ENCODE peak calls at places on chromosomes 6 and 20, in five cellular contexts. One of them, this sample, is unnamed. For H3K36me3, the result is how much of the 10 kb centered on the place peaks cover.

GRCh38 chr6:34982424-34982852 is 93.4 kb downstream of the ANKS1A start:
- DNase-seq in keratinocyte: no peak
- DNase-seq in IMR-90: peak
- DNase-seq in fibroblast of lung: peak
- DNase-seq in PC-3: peak
- DNase-seq in this sample: peak

GRCh38 chr20:13288357-13288756 is 67.3 kb downstream of the ISM1 start:
- DNase-seq in keratinocyte: no peak
- DNase-seq in IMR-90: no peak
- DNase-seq in PC-3: no peak
- DNase-seq in fibroblast of lung: no peak
- DNase-seq in this sample: no peak

GRCh38 chr20:401682-402495 is 6.2 kb upstream of the RBCK1 start:
- DNase-seq in keratinocyte: peak
- DNase-seq in PC-3: peak
- DNase-seq in IMR-90: peak
- DNase-seq in fibroblast of lung: peak
- DNase-seq in this sample: peak

GRCh38 chr6:91198588-91199255 is 611.9 kb upstream of the MAP3K7 start:
- DNase-seq in fibroblast of lung: no peak
- DNase-seq in PC-3: no peak
- DNase-seq in keratinocyte: no peak
- DNase-seq in IMR-90: no peak
- DNase-seq in this sample: no peak

GRCh38 chr6:115969930-115970273 is 90.8 kb downstream of the FRK start:
- DNase-seq in PC-3: no peak
- DNase-seq in fibroblast of lung: no peak
- DNase-seq in keratinocyte: no peak
- DNase-seq in IMR-90: peak
- DNase-seq in this sample: no peak

GRCh38 chr20:18676366-18676765 is 88.5 kb downstream of the DTD1 start:
- DNase-seq in fibroblast of lung: no peak
- DNase-seq in PC-3: no peak
- DNase-seq in IMR-90: no peak
- DNase-seq in keratinocyte: no peak
- DNase-seq in this sample: no peak

GRCh38 chr6:48150701-48151100 is 39.7 kb upstream of the PTCHD4 start:
- DNase-seq in fibroblast of lung: no peak
- DNase-seq in IMR-90: no peak
- DNase-seq in keratinocyte: no peak
- DNase-seq in PC-3: no peak
- DNase-seq in this sample: no peak

GRCh38 chr20:4613718-4614620 is 107.7 kb upstream of the PRND start:
- DNase-seq in keratinocyte: peak
- DNase-seq in IMR-90: no peak
- DNase-seq in PC-3: peak
- DNase-seq in fibroblast of lung: peak
- DNase-seq in this sample: no peak

GRCh38 chr6:134523903-134524302 is 206.0 kb upstream of the SGK1 start:
- DNase-seq in keratinocyte: no peak
- DNase-seq in fibroblast of lung: no peak
- DNase-seq in IMR-90: no peak
- DNase-seq in PC-3: no peak
- DNase-seq in this sample: no peak

GRCh38 chr20:50815162-50815989 is 20.5 kb downstream of the BCAS4 start:
- DNase-seq in PC-3: peak
- DNase-seq in IMR-90: peak
- DNase-seq in fibroblast of lung: peak
- DNase-seq in keratinocyte: no peak
- DNase-seq in this sample: no peak

GRCh38 chr6:139732451-139732850 is 358.0 kb upstream of the CITED2 start:
- DNase-seq in PC-3: peak
- DNase-seq in keratinocyte: no peak
- DNase-seq in IMR-90: peak
- DNase-seq in fibroblast of lung: peak
- DNase-seq in this sample: peak

GRCh38 chr6:72784071-72784470 is 162.2 kb downstream of the KCNQ5 start:
- DNase-seq in fibroblast of lung: no peak
- DNase-seq in PC-3: no peak
- DNase-seq in IMR-90: peak
- DNase-seq in keratinocyte: no peak
- DNase-seq in this sample: no peak

GRCh38 chr6:29665942-29666825 is 9.3 kb downstream of the MOG start:
- DNase-seq in PC-3: no peak
- DNase-seq in keratinocyte: no peak
- DNase-seq in fibroblast of lung: no peak
- DNase-seq in IMR-90: no peak
- DNase-seq in this sample: no peak

GRCh38 chr6:137043710-137044365 is 927 bp downstream of the IL20RA start:
- DNase-seq in IMR-90: peak
- DNase-seq in PC-3: peak
- DNase-seq in keratinocyte: no peak
- DNase-seq in fibroblast of lung: peak
- DNase-seq in this sample: peak

GRCh38 chr20:33811763-33812672 is 870 bp downstream of the CHMP4B start:
- DNase-seq in fibroblast of lung: peak
- DNase-seq in keratinocyte: peak
- DNase-seq in PC-3: peak
- DNase-seq in IMR-90: peak
- DNase-seq in this sample: peak

GRCh38 chr20:60638430-60639098 is 613.5 kb upstream of the CDH4 start:
- DNase-seq in PC-3: no peak
- DNase-seq in keratinocyte: no peak
- DNase-seq in fibroblast of lung: no peak
- DNase-seq in IMR-90: no peak
- DNase-seq in this sample: no peak

GRCh38 chr6:7107578-7108195 is at the start of gene RREB1:
- DNase-seq in IMR-90: peak
- DNase-seq in PC-3: peak
- DNase-seq in keratinocyte: no peak
- DNase-seq in fibroblast of lung: peak
- DNase-seq in this sample: peak

GRCh38 chr6:113363866-113364265 is 493.3 kb upstream of the MARCKS start:
- DNase-seq in fibroblast of lung: no peak
- DNase-seq in IMR-90: peak
- DNase-seq in PC-3: no peak
- DNase-seq in keratinocyte: no peak
- DNase-seq in this sample: no peak

GRCh38 chr6:33663028-33663427 is 41.9 kb downstream of the ITPR3 start:
- DNase-seq in PC-3: no peak
- DNase-seq in fibroblast of lung: no peak
- DNase-seq in keratinocyte: no peak
- DNase-seq in IMR-90: no peak
- DNase-seq in this sample: no peak

GRCh38 chr6:33662318-33662717 is 41.2 kb downstream of the ITPR3 start:
- DNase-seq in fibroblast of lung: no peak
- DNase-seq in PC-3: no peak
- DNase-seq in IMR-90: no peak
- DNase-seq in keratinocyte: no peak
- DNase-seq in this sample: no peak

GRCh38 chr6:33664506-33665057 is 43.5 kb downstream of the ITPR3 start:
- DNase-seq in keratinocyte: no peak
- DNase-seq in IMR-90: no peak
- DNase-seq in PC-3: no peak
- DNase-seq in fibroblast of lung: no peak
- DNase-seq in this sample: no peak

GRCh38 chr6:33665957-33666356 is 44.8 kb downstream of the ITPR3 start:
- DNase-seq in fibroblast of lung: no peak
- DNase-seq in keratinocyte: no peak
- DNase-seq in IMR-90: no peak
- DNase-seq in PC-3: no peak
- DNase-seq in this sample: no peak

GRCh38 chr6:33663727-33664449 is 42.8 kb downstream of the ITPR3 start:
- DNase-seq in fibroblast of lung: no peak
- DNase-seq in keratinocyte: no peak
- DNase-seq in IMR-90: no peak
- DNase-seq in PC-3: no peak
- DNase-seq in this sample: no peak
- H3K36me3 ChIP-seq in fibroblast of lung: under half
- H3K36me3 ChIP-seq in keratinocyte: half or more
- H3K36me3 ChIP-seq in IMR-90: under half
- H3K36me3 ChIP-seq in PC-3: under half
- H3K36me3 ChIP-seq in this sample: under half

GRCh38 chr6:69100772-69101171 is 465.7 kb downstream of the ADGRB3 start:
- DNase-seq in keratinocyte: no peak
- DNase-seq in fibroblast of lung: no peak
- DNase-seq in PC-3: no peak
- DNase-seq in IMR-90: no peak
- DNase-seq in this sample: no peak

GRCh38 chr6:69105288-69105687 is 470.2 kb downstream of the ADGRB3 start:
- DNase-seq in PC-3: no peak
- DNase-seq in keratinocyte: no peak
- DNase-seq in IMR-90: no peak
- DNase-seq in fibroblast of lung: no peak
- DNase-seq in this sample: no peak
- H2AFZ ChIP-seq in PC-3: no peak
- H2AFZ ChIP-seq in keratinocyte: no peak
- H2AFZ ChIP-seq in IMR-90: no peak
- H2AFZ ChIP-seq in fibroblast of lung: no peak
- H2AFZ ChIP-seq in this sample: no peak

DNA sequence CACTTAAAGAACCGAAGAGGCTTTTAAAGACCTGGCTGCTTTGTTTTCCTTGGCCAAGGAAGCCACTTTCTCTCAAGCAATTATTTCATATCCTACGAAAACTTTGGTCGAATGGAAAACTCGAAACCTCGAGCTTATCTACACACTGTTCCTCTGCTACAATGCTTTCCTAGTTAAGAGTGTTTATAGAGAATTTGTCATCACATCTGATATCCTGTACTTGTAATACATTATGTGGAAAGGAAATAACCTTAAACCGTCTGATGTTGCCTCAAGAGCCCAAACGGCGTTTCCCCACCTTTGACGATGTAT is 28.1 kb downstream of the TFAP2B start:
- DNase-seq in IMR-90: no peak
- DNase-seq in keratinocyte: no peak
- DNase-seq in fibroblast of lung: no peak
- DNase-seq in PC-3: peak
- DNase-seq in this sample: no peak
- H3K36me3 ChIP-seq in IMR-90: under half
- H3K36me3 ChIP-seq in keratinocyte: under half
- H3K36me3 ChIP-seq in fibroblast of lung: under half
- H3K36me3 ChIP-seq in PC-3: under half
- H3K36me3 ChIP-seq in this sample: under half

GRCh38 chr6:41975276-41975675 is 33.7 kb upstream of the CCND3 start:
- DNase-seq in PC-3: no peak
- DNase-seq in keratinocyte: no peak
- DNase-seq in fibroblast of lung: no peak
- DNase-seq in IMR-90: no peak
- DNase-seq in this sample: no peak

GRCh38 chr6:41974281-41974825 is 32.7 kb upstream of the CCND3 start:
- DNase-seq in keratinocyte: no peak
- DNase-seq in fibroblast of lung: no peak
- DNase-seq in PC-3: no peak
- DNase-seq in IMR-90: no peak
- DNase-seq in this sample: no peak

DNA sequence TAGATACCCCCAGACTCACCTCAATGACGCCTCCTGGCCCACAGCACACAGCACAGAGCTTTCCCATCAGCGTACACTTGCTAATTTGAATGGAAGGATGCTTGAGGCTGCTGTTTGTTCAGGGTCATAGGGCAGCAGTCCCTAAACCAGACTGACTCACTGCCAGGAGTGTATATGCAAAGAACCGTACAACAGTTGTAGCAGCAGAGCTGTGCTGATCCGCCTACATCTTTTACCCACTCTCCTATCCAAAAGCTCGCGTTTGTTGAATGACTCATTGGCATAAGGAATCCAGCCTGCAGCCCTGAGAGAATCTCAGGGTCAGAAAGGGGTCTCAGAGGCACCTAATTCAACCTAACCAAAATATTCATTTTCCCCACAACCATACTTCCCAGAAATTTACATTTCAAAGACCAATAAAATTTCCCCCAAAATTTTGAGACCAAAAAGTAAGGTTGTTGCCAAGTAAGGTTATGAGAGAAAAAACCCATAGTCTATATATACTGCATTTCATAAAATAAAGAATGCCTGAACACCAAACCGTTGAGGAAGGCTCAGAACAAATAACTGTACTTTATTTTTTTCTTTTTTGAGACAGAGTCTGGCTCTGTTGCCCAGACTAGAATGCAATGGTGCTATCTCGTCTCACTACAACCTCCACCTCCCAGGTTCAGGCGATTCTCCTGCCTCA is 35.3 kb upstream of the CCND3 start:
- DNase-seq in fibroblast of lung: peak
- DNase-seq in PC-3: peak
- DNase-seq in keratinocyte: no peak
- DNase-seq in IMR-90: peak
- DNase-seq in this sample: no peak
- H2AFZ ChIP-seq in fibroblast of lung: no peak
- H2AFZ ChIP-seq in PC-3: no peak
- H2AFZ ChIP-seq in keratinocyte: no peak
- H2AFZ ChIP-seq in IMR-90: no peak
- H2AFZ ChIP-seq in this sample: no peak